ENCODE peak calls at places on chromosomes 6 and 20, in nine cellular contexts. Y is K562, U is HepG2, C is A549, Q is H1, W is HCT116, B is SK-N-SH, X is endothelial cell of umbilical vein, L is GM12878. G is an unnamed sample.

GRCh38 chr6:142942805-142943227 is 2.2 kb downstream of the HIVEP2 start:
- DNase-seq in C (peak), W (no peak), X (peak), Q (no peak), B (peak), Y (peak), U (peak), L (no peak), G (peak)

GRCh38 chr20:39259808-39260207 is 297.7 kb downstream of the DHX35 start:
- DNase-seq in X (no peak), L (no peak), C (no peak), B (no peak), Y (no peak), W (no peak), U (no peak), Q (no peak), G (no peak)

GRCh38 chr20:1897486-1897885 is 2.3 kb downstream of the SIRPA start:
- DNase-seq in X (no peak), B (no peak), L (no peak), U (no peak), W (no peak), Q (no peak), Y (no peak), C (peak), G (peak)

GRCh38 chr6:143271024-143271423 is 179.5 kb downstream of the ADAT2 start:
- DNase-seq in U (peak), Y (no peak), Q (no peak), B (peak), W (no peak), X (no peak), C (no peak), L (no peak), G (no peak)

GRCh38 chr6:39203804-39204495 is 25.3 kb downstream of the KCNK5 start:
- DNase-seq in X (no peak), Q (no peak), W (peak), Y (no peak), C (peak), B (no peak), L (no peak), U (no peak), G (no peak)

GRCh38 chr20:43448748-43449535 is 8.8 kb upstream of the SRSF6 start:
- DNase-seq in L (peak), W (peak), X (peak), C (peak), U (peak), Q (no peak), B (peak), Y (peak), G (peak)

GRCh38 chr20:34915749-34916455 is 39.5 kb downstream of the ACSS2 start:
- DNase-seq in X (no peak), Y (no peak), U (no peak), Q (no peak), C (no peak), W (no peak), B (peak), L (no peak), G (no peak)

GRCh38 chr6:132218063-132218696 is 183.1 kb downstream of the MOXD1 start:
- DNase-seq in U (peak), Q (no peak), X (peak), L (no peak), B (peak), C (no peak), Y (no peak), W (peak), G (peak)

GRCh38 chr6:77106992-77107391 is 356.3 kb downstream of the HTR1B start:
- DNase-seq in X (no peak), C (no peak), Y (no peak), L (no peak), B (no peak), Q (no peak), W (no peak), U (no peak), G (no peak)

GRCh38 chr6:15654250-15654649 is 8.6 kb downstream of the DTNBP1 start:
- DNase-seq in X (no peak), L (no peak), C (no peak), Q (no peak), W (no peak), U (no peak), B (no peak), Y (no peak), G (no peak)

GRCh38 chr6:158303210-158303731 is 9.0 kb upstream of the TULP4 start:
- DNase-seq in B (no peak), Y (no peak), L (no peak), X (no peak), Q (no peak), U (peak), C (no peak), W (no peak), G (peak)

GRCh38 chr6:149176971-149177667 is 140.4 kb upstream of the TAB2 start:
- DNase-seq in Q (no peak), L (no peak), B (no peak), Y (no peak), X (no peak), C (no peak), W (no peak), U (peak), G (no peak)

GRCh38 chr20:45377191-45377775 is 842 bp downstream of the TP53TG5 start:
- DNase-seq in U (no peak), Q (no peak), L (no peak), B (no peak), W (no peak), Y (no peak), X (no peak), C (no peak), G (no peak)

GRCh38 chr6:55668625-55669024 is 89.6 kb upstream of the HMGCLL1 start:
- DNase-seq in C (no peak), L (no peak), Q (no peak), Y (no peak), B (no peak), W (no peak), X (peak), U (no peak), G (no peak)

DNA sequence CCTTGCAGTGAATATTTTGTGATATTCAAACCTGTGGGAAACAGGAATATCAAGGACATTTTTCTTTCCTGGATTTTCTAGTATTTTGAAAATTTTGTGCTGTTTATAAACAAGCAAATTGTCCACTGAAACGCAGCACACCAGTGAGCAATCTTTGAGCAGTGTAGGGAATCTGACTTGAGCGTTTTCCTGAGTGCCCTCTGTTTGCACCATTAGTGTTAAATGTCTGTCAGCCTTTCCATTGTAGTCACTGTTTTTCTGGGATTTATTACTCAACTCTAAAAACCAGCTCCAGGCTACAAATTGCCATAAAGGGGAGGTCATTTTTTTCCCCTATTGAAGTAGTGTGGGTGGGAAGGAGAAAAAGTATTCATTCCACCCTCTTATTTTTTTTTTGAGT is 51.6 kb downstream of the TSHZ2 start:
- DNase-seq in U (no peak), C (no peak), X (no peak), W (no peak), L (no peak), Q (no peak), B (no peak), Y (no peak), G (no peak)
- TF ChIP-seq MAX in U (no peak), C (no peak), X (no peak), W (no peak), L (no peak), Q (no peak), B (no peak), Y (no peak), G (no peak)

DNA sequence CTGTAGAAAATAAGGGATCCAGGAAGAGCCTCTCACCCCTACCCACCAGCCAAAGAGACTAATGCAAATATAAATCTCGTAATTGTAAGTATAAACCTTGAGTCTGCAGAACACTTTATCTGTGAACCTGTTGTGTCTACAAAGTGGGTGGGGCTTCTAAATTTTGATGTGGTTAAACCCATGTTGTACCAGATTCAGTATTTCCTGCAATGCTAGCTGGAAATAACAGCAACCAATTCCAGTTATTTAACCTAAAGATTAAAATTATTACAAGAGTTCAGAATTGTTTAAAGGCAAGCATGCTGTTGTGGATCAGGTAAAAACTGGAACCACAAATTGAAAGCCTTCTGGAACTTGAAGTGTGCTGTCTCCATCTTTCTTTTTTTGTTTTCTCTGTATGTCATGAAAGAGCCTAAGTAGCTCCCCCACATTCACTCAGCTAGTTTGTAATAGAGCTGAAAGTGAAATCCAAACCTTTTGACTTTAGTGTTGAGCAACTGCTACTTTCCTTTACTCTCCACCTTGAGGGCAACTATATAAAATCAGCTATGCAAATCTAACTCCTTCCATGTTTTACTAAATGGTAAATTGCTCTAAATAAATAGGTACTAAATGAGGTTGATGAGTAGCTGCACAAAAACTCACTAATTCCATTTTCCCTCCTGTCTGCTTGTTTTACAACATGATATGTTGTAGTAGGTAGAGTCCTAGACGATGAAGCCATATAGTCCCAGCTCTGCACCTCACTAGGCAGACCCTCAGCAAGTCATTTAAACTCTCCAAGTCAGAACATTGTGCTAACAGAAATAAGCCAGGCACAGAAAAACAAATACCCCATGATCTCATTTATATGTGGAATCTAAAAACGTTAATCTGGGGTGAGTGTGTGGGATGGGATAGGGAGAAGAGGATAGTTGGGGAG is 17.9 kb upstream of the THEMIS start:
- DNase-seq in B (no peak), X (no peak), U (no peak), L (no peak), C (no peak), Q (no peak), Y (no peak), W (no peak), G (no peak)
- H3K4me3 ChIP-seq in B (no peak), X (no peak), U (no peak), L (no peak), C (no peak), Q (no peak), Y (no peak), W (no peak), G (no peak)

DNA sequence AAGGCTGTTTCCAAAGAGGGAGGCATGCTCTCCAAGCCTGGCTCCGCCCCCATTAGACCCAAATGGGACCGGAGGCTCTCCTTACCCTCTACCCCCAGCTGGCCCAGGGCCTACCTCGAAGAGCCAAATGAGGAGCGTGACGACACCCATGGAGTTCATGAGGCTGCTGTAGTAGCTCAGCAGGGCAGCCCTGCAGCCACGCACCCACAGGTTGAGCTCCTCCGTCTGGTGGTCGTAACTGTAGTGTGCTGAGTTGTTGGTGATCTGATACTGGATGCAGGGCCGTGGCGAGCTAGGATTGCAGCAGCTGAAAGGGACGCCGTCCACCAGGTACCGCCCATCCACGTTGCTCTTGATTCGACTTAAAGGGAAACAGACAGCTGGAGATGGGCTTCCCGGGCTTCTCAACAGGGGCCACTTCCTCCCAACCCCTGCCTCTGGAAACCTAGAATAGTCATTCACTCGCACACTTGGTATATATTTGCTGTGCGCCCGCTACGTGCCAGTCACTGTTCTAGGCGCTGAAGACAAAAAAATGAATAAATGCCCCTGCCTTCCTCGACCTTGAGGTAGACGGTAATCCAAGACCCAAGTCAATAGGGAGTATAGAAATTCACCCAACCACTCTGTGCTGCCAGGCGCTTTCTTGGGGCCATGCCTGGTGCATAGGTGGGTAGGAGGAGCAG is 18.0 kb downstream of the PRPH2 start:
- DNase-seq in L (no peak), Y (no peak), U (peak), X (no peak), Q (no peak), B (no peak), C (no peak), W (no peak), G (no peak)
- TF ChIP-seq MAX in L (no peak), Y (no peak), U (no peak), X (no peak), Q (no peak), B (no peak), C (no peak), W (no peak), G (no peak)

GRCh38 chr6:12605888-12606345 is 110.7 kb upstream of the PHACTR1 start:
- DNase-seq in C (peak), L (peak), B (peak), Y (peak), X (peak), Q (no peak), U (peak), W (peak), G (peak)

GRCh38 chr6:12608874-12609273 is 107.7 kb upstream of the PHACTR1 start:
- DNase-seq in L (no peak), B (no peak), W (no peak), X (peak), U (no peak), Y (no peak), Q (no peak), C (no peak), G (no peak)

GRCh38 chr6:12610862-12611261 is 105.7 kb upstream of the PHACTR1 start:
- DNase-seq in Q (no peak), L (no peak), W (no peak), U (no peak), X (no peak), Y (no peak), C (no peak), B (no peak), G (no peak)

GRCh38 chr6:12606616-12607015 is 110.0 kb upstream of the PHACTR1 start:
- DNase-seq in Q (no peak), W (no peak), L (no peak), X (no peak), Y (no peak), C (no peak), B (no peak), U (no peak), G (no peak)

GRCh38 chr6:12608016-12608860 is 108.3 kb upstream of the PHACTR1 start:
- DNase-seq in X (peak), Q (no peak), L (peak), W (no peak), Y (no peak), C (no peak), B (no peak), U (no peak), G (peak)
- H3K4me3 ChIP-seq in X (no peak), Q (no peak), L (no peak), W (no peak), Y (no peak), C (no peak), B (peak), U (no peak), G (no peak)

DNA sequence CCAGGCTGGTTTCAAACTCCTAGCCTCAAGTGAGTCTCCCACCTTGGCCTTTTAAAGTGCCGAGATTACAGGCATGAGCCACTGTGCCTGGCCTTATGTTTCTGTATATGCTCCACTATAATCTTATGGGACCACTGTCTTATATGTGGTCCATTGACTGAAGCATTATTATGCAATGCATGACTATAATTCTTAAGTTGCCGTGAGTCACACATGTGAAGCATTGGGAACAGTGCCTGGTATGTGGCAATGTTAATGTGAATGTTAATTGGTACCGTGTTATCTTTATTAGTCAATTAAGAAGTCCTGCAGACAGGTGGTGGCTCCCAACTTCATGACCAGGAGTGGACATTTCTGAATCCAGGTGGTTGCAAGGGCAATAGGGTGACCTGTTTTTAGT is 14.7 kb upstream of the ASXL1 start:
- DNase-seq in C (no peak), W (no peak), X (no peak), U (no peak), Y (no peak), L (no peak), B (no peak), Q (no peak), G (peak)
- TF ChIP-seq MAX in C (no peak), W (no peak), X (no peak), U (no peak), Y (no peak), L (no peak), B (no peak), Q (no peak), G (no peak)

GRCh38 chr20:49482621-49483017 is at the start of gene KCNB1:
- DNase-seq in U (peak), W (no peak), Y (peak), C (peak), Q (peak), L (no peak), X (peak), B (peak), G (peak)
- H3K4me3 ChIP-seq in U (no peak), W (peak), Y (no peak), C (peak), Q (peak), L (no peak), X (no peak), B (peak), G (no peak)

DNA sequence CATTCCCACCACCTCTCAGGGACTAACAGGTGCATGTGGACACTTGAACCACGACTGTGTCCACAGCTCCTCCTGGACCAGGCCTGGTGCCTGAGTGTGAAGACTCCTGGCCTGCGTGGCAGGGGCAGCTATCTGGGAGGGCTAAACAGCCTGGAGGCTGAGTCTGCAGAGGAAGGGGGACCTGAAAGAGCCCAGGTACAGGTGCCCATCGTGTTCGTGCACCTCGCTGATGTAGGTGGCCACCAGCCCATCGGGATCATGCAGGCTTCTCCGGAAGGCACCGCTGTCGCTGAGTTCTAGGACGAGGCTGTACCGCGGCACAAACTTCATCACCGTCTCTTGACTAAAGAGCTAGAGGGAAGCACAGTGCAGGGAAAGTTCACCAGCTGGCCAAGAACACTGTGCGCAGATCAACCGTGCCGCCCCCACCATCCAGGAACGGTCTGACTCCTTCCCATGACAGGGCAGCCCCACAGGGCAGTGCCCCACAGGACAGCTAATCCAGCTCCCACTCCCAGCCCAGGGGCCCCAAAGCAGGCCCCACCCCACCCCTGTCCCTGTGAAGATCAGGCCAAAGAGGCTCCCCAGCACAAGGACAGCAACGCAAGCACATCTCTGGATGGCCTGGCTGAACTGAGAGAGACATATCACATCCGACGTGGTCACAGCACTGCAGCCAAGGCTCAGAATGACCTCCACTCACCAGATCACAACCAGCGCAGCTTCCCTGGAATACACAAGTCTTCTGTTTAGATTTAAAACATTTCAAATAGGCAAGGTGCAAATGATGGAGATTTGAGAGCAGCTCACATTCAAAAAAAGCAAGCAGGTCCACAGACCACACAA is 14.8 kb downstream of the CST7 start:
- DNase-seq in L (no peak), C (no peak), W (no peak), Q (no peak), U (no peak), B (no peak), X (no peak), Y (no peak), G (no peak)
- TF ChIP-seq MAX in L (no peak), C (no peak), W (no peak), Q (no peak), U (no peak), B (no peak), X (no peak), Y (no peak), G (no peak)

GRCh38 chr6:161549977-161550655 is 276.3 kb upstream of the AGPAT4 start:
- DNase-seq in Y (peak), B (no peak), U (peak), C (peak), Q (no peak), L (no peak), W (peak), X (no peak), G (peak)
- H3K4me3 ChIP-seq in Y (no peak), B (no peak), U (no peak), C (no peak), Q (no peak), L (no peak), W (no peak), X (no peak), G (no peak)

DNA sequence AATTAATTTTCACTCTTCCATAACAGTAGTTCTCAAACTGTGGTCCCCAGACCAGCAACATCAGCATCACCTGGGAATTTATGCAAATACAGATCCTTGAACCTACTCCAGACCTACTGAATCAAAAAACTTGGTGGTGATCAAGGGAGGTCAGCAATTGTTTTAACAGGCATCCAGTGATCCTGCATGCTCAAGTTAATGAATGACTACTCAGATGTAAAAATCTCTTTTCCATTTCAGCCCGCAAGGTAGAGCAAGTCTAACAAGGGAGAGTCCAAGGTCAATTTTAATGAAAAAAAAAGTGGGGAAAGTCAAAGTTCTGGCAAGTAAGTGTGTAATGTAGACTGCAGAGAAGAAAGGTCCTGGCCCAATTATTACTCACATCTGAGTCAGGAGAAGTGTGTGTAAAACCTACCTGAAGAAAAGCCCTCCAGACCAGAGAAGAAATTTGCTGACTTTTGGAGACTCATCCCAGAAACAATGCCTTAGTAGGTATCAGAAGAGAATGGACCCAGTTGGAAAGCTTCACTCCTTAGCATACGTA is 193.5 kb downstream of the UBE3D start:
- DNase-seq in X (no peak), C (no peak), B (no peak), U (peak), W (no peak), Y (no peak), Q (no peak), L (no peak), G (no peak)
- TF ChIP-seq MAX in X (no peak), C (no peak), B (no peak), U (no peak), W (no peak), Y (no peak), Q (no peak), L (no peak), G (no peak)